ENCODE peak calls at places on chromosome 4, in five cellular contexts. One of them, this sample, is unnamed.

GRCh38 chr4:30828290-30828926 is 108.2 kb downstream of the PCDH7 start:
- DNase-seq in ecto neural progenitor cell: no peak
- DNase-seq in hepatocyte: no peak
- DNase-seq in endodermal cell: no peak
- DNase-seq in activated T-cell treated with anti-CD3 and anti-CD28 coated beads for 4 hours: no peak
- DNase-seq in this sample: no peak

GRCh38 chr4:54001558-54002365 is 62.6 kb downstream of the CHIC2 start:
- DNase-seq in hepatocyte: no peak
- DNase-seq in endodermal cell: peak
- DNase-seq in ecto neural progenitor cell: peak
- DNase-seq in activated T-cell treated with anti-CD3 and anti-CD28 coated beads for 4 hours: no peak
- DNase-seq in this sample: no peak

GRCh38 chr4:124943145-124943889 is 230.8 kb upstream of the ANKRD50 start:
- DNase-seq in activated T-cell treated with anti-CD3 and anti-CD28 coated beads for 4 hours: no peak
- DNase-seq in ecto neural progenitor cell: no peak
- DNase-seq in hepatocyte: no peak
- DNase-seq in endodermal cell: no peak
- DNase-seq in this sample: no peak

GRCh38 chr4:7107166-7107905 is 39.5 kb upstream of the GRPEL1 start:
- DNase-seq in endodermal cell: no peak
- DNase-seq in hepatocyte: no peak
- DNase-seq in ecto neural progenitor cell: peak
- DNase-seq in activated T-cell treated with anti-CD3 and anti-CD28 coated beads for 4 hours: no peak
- DNase-seq in this sample: no peak

GRCh38 chr4:140932646-140933045 is 176.5 kb upstream of the TBC1D9 start:
- DNase-seq in endodermal cell: no peak
- DNase-seq in activated T-cell treated with anti-CD3 and anti-CD28 coated beads for 4 hours: no peak
- DNase-seq in ecto neural progenitor cell: no peak
- DNase-seq in hepatocyte: no peak
- DNase-seq in this sample: no peak

GRCh38 chr4:41120297-41121217 is 93.8 kb downstream of the APBB2 start:
- DNase-seq in hepatocyte: peak
- DNase-seq in activated T-cell treated with anti-CD3 and anti-CD28 coated beads for 4 hours: no peak
- DNase-seq in endodermal cell: no peak
- DNase-seq in ecto neural progenitor cell: no peak
- DNase-seq in this sample: no peak

GRCh38 chr4:54050214-54050904 is 14.0 kb downstream of the CHIC2 start:
- DNase-seq in hepatocyte: no peak
- DNase-seq in activated T-cell treated with anti-CD3 and anti-CD28 coated beads for 4 hours: no peak
- DNase-seq in endodermal cell: no peak
- DNase-seq in ecto neural progenitor cell: no peak
- DNase-seq in this sample: no peak

GRCh38 chr4:81165853-81166430 is 49.1 kb downstream of the PRKG2 start:
- DNase-seq in hepatocyte: no peak
- DNase-seq in activated T-cell treated with anti-CD3 and anti-CD28 coated beads for 4 hours: no peak
- DNase-seq in endodermal cell: no peak
- DNase-seq in ecto neural progenitor cell: no peak
- DNase-seq in this sample: no peak

GRCh38 chr4:2261110-2261852 is 628 bp downstream of the MXD4 start:
- DNase-seq in endodermal cell: peak
- DNase-seq in hepatocyte: peak
- DNase-seq in ecto neural progenitor cell: peak
- DNase-seq in activated T-cell treated with anti-CD3 and anti-CD28 coated beads for 4 hours: no peak
- DNase-seq in this sample: no peak

GRCh38 chr4:90815569-90815968 is 688.4 kb downstream of the CCSER1 start:
- DNase-seq in hepatocyte: no peak
- DNase-seq in ecto neural progenitor cell: no peak
- DNase-seq in activated T-cell treated with anti-CD3 and anti-CD28 coated beads for 4 hours: no peak
- DNase-seq in endodermal cell: no peak
- DNase-seq in this sample: no peak

GRCh38 chr4:84336964-84337705 is 162.0 kb downstream of the NKX6-1 start:
- DNase-seq in ecto neural progenitor cell: no peak
- DNase-seq in endodermal cell: no peak
- DNase-seq in activated T-cell treated with anti-CD3 and anti-CD28 coated beads for 4 hours: no peak
- DNase-seq in hepatocyte: no peak
- DNase-seq in this sample: no peak

GRCh38 chr4:121272526-121272925 is 108.3 kb downstream of the QRFPR start:
- DNase-seq in ecto neural progenitor cell: no peak
- DNase-seq in hepatocyte: peak
- DNase-seq in endodermal cell: no peak
- DNase-seq in activated T-cell treated with anti-CD3 and anti-CD28 coated beads for 4 hours: no peak
- DNase-seq in this sample: no peak

GRCh38 chr4:86357608-86358007 is 2.2 kb downstream of the MAPK10 start:
- DNase-seq in activated T-cell treated with anti-CD3 and anti-CD28 coated beads for 4 hours: no peak
- DNase-seq in hepatocyte: no peak
- DNase-seq in ecto neural progenitor cell: no peak
- DNase-seq in endodermal cell: no peak
- DNase-seq in this sample: no peak

GRCh38 chr4:113683143-113683542 is 78.4 kb downstream of the CAMK2D start:
- DNase-seq in ecto neural progenitor cell: no peak
- DNase-seq in endodermal cell: no peak
- DNase-seq in activated T-cell treated with anti-CD3 and anti-CD28 coated beads for 4 hours: peak
- DNase-seq in hepatocyte: no peak
- DNase-seq in this sample: no peak

GRCh38 chr4:167183036-167183435 is 51.3 kb downstream of the SPOCK3 start:
- DNase-seq in ecto neural progenitor cell: no peak
- DNase-seq in endodermal cell: no peak
- DNase-seq in activated T-cell treated with anti-CD3 and anti-CD28 coated beads for 4 hours: no peak
- DNase-seq in hepatocyte: no peak
- DNase-seq in this sample: no peak

GRCh38 chr4:24003476-24003875 is 113.6 kb upstream of the PPARGC1A start:
- DNase-seq in ecto neural progenitor cell: no peak
- DNase-seq in activated T-cell treated with anti-CD3 and anti-CD28 coated beads for 4 hours: no peak
- DNase-seq in endodermal cell: peak
- DNase-seq in hepatocyte: no peak
- DNase-seq in this sample: no peak

GRCh38 chr4:114729339-114729738 is 130.7 kb downstream of the UGT8 start:
- DNase-seq in activated T-cell treated with anti-CD3 and anti-CD28 coated beads for 4 hours: no peak
- DNase-seq in hepatocyte: no peak
- DNase-seq in ecto neural progenitor cell: no peak
- DNase-seq in endodermal cell: peak
- DNase-seq in this sample: no peak

GRCh38 chr4:39233783-39234182 is 51.5 kb downstream of the WDR19 start:
- DNase-seq in activated T-cell treated with anti-CD3 and anti-CD28 coated beads for 4 hours: no peak
- DNase-seq in ecto neural progenitor cell: no peak
- DNase-seq in endodermal cell: no peak
- DNase-seq in hepatocyte: no peak
- DNase-seq in this sample: no peak

GRCh38 chr4:41420576-41420975 is 117.4 kb upstream of the LIMCH1 start:
- DNase-seq in activated T-cell treated with anti-CD3 and anti-CD28 coated beads for 4 hours: no peak
- DNase-seq in hepatocyte: no peak
- DNase-seq in ecto neural progenitor cell: no peak
- DNase-seq in endodermal cell: no peak
- DNase-seq in this sample: no peak

GRCh38 chr4:212438-213174 is 88.3 kb downstream of the ZNF718 start:
- DNase-seq in ecto neural progenitor cell: no peak
- DNase-seq in activated T-cell treated with anti-CD3 and anti-CD28 coated beads for 4 hours: no peak
- DNase-seq in hepatocyte: no peak
- DNase-seq in endodermal cell: no peak
- DNase-seq in this sample: no peak

GRCh38 chr4:138090145-138090917 is 151.8 kb downstream of the SLC7A11 start:
- DNase-seq in ecto neural progenitor cell: peak
- DNase-seq in activated T-cell treated with anti-CD3 and anti-CD28 coated beads for 4 hours: no peak
- DNase-seq in endodermal cell: peak
- DNase-seq in hepatocyte: peak
- DNase-seq in this sample: peak

GRCh38 chr4:3276961-3277360 is 15.9 kb upstream of the RGS12 start:
- DNase-seq in hepatocyte: no peak
- DNase-seq in activated T-cell treated with anti-CD3 and anti-CD28 coated beads for 4 hours: no peak
- DNase-seq in ecto neural progenitor cell: no peak
- DNase-seq in endodermal cell: no peak
- DNase-seq in this sample: no peak

GRCh38 chr4:82789377-82789776 is 9.2 kb downstream of the SCD5 start:
- DNase-seq in hepatocyte: no peak
- DNase-seq in endodermal cell: peak
- DNase-seq in ecto neural progenitor cell: no peak
- DNase-seq in activated T-cell treated with anti-CD3 and anti-CD28 coated beads for 4 hours: no peak
- DNase-seq in this sample: no peak

GRCh38 chr4:122010610-122011009 is 58.8 kb upstream of the TRPC3 start:
- DNase-seq in hepatocyte: no peak
- DNase-seq in activated T-cell treated with anti-CD3 and anti-CD28 coated beads for 4 hours: no peak
- DNase-seq in endodermal cell: no peak
- DNase-seq in ecto neural progenitor cell: no peak
- DNase-seq in this sample: no peak

GRCh38 chr4:119626943-119627266 is 1.7 kb downstream of the PDE5A start:
- DNase-seq in ecto neural progenitor cell: no peak
- DNase-seq in activated T-cell treated with anti-CD3 and anti-CD28 coated beads for 4 hours: peak
- DNase-seq in endodermal cell: no peak
- DNase-seq in hepatocyte: no peak
- DNase-seq in this sample: no peak

GRCh38 chr4:158940276-158940675 is 162.6 kb upstream of the RAPGEF2 start:
- DNase-seq in ecto neural progenitor cell: no peak
- DNase-seq in endodermal cell: no peak
- DNase-seq in activated T-cell treated with anti-CD3 and anti-CD28 coated beads for 4 hours: no peak
- DNase-seq in hepatocyte: no peak
- DNase-seq in this sample: no peak

GRCh38 chr4:153510252-153511001 is 44.3 kb downstream of the TMEM131L start:
- DNase-seq in activated T-cell treated with anti-CD3 and anti-CD28 coated beads for 4 hours: no peak
- DNase-seq in hepatocyte: no peak
- DNase-seq in ecto neural progenitor cell: no peak
- DNase-seq in endodermal cell: peak
- DNase-seq in this sample: no peak

GRCh38 chr4:5128569-5128968 is 77.3 kb downstream of the STK32B start:
- DNase-seq in hepatocyte: no peak
- DNase-seq in ecto neural progenitor cell: no peak
- DNase-seq in endodermal cell: no peak
- DNase-seq in activated T-cell treated with anti-CD3 and anti-CD28 coated beads for 4 hours: no peak
- DNase-seq in this sample: no peak

GRCh38 chr4:7462509-7462971 is 27.8 kb upstream of the PSAPL1 start:
- DNase-seq in hepatocyte: peak
- DNase-seq in endodermal cell: peak
- DNase-seq in activated T-cell treated with anti-CD3 and anti-CD28 coated beads for 4 hours: no peak
- DNase-seq in ecto neural progenitor cell: no peak
- DNase-seq in this sample: peak

GRCh38 chr4:135050086-135050717 is 848.6 kb upstream of the PABPC4L start:
- DNase-seq in activated T-cell treated with anti-CD3 and anti-CD28 coated beads for 4 hours: no peak
- DNase-seq in endodermal cell: no peak
- DNase-seq in ecto neural progenitor cell: no peak
- DNase-seq in hepatocyte: no peak
- DNase-seq in this sample: no peak

GRCh38 chr4:617644-618330 is 7.6 kb upstream of the PDE6B start:
- DNase-seq in ecto neural progenitor cell: peak
- DNase-seq in endodermal cell: peak
- DNase-seq in activated T-cell treated with anti-CD3 and anti-CD28 coated beads for 4 hours: no peak
- DNase-seq in hepatocyte: peak
- DNase-seq in this sample: no peak

GRCh38 chr4:24236532-24236931 is 346.7 kb upstream of the PPARGC1A start:
- DNase-seq in activated T-cell treated with anti-CD3 and anti-CD28 coated beads for 4 hours: no peak
- DNase-seq in endodermal cell: no peak
- DNase-seq in ecto neural progenitor cell: no peak
- DNase-seq in hepatocyte: no peak
- DNase-seq in this sample: no peak

GRCh38 chr4:153257151-153257620 is 52.9 kb downstream of the TRIM2 start:
- DNase-seq in hepatocyte: peak
- DNase-seq in ecto neural progenitor cell: peak
- DNase-seq in endodermal cell: peak
- DNase-seq in activated T-cell treated with anti-CD3 and anti-CD28 coated beads for 4 hours: no peak
- DNase-seq in this sample: peak

GRCh38 chr4:105186701-105187158 is 40.1 kb downstream of the TET2 start:
- DNase-seq in ecto neural progenitor cell: no peak
- DNase-seq in activated T-cell treated with anti-CD3 and anti-CD28 coated beads for 4 hours: no peak
- DNase-seq in endodermal cell: no peak
- DNase-seq in hepatocyte: no peak
- DNase-seq in this sample: no peak

GRCh38 chr4:91764085-91764484 is 539.7 kb upstream of the GRID2 start:
- DNase-seq in activated T-cell treated with anti-CD3 and anti-CD28 coated beads for 4 hours: no peak
- DNase-seq in ecto neural progenitor cell: no peak
- DNase-seq in endodermal cell: no peak
- DNase-seq in hepatocyte: no peak
- DNase-seq in this sample: no peak

GRCh38 chr4:54414545-54414944 is 185.5 kb downstream of the PDGFRA start:
- DNase-seq in activated T-cell treated with anti-CD3 and anti-CD28 coated beads for 4 hours: no peak
- DNase-seq in hepatocyte: no peak
- DNase-seq in ecto neural progenitor cell: no peak
- DNase-seq in endodermal cell: no peak
- DNase-seq in this sample: no peak

GRCh38 chr4:150244600-150244999 is 166.4 kb downstream of the DCLK2 start:
- DNase-seq in hepatocyte: no peak
- DNase-seq in endodermal cell: no peak
- DNase-seq in ecto neural progenitor cell: no peak
- DNase-seq in activated T-cell treated with anti-CD3 and anti-CD28 coated beads for 4 hours: no peak
- DNase-seq in this sample: no peak

GRCh38 chr4:5881340-5881739 is 11.5 kb downstream of the CRMP1 start:
- DNase-seq in activated T-cell treated with anti-CD3 and anti-CD28 coated beads for 4 hours: no peak
- DNase-seq in endodermal cell: peak
- DNase-seq in ecto neural progenitor cell: no peak
- DNase-seq in hepatocyte: no peak
- DNase-seq in this sample: no peak

This sample was measured in NCI-H1105.